ENCODE peak calls at places on chromosome 4, in eight cellular contexts. One of them, this sample, is unnamed.

GRCh38 chr4:80963051-80963450 is 67.5 kb upstream of the BMP3 start:
- DNase-seq in skeletal muscle cell: no peak
- DNase-seq in ACHN: peak; percentile 41
- DNase-seq in T-helper 9 cell: no peak
- DNase-seq in ureter: no peak
- DNase-seq in activated B cell treated with CpG ODN at 0.5 μM for 24 hours: no peak
- DNase-seq in AG20443: peak; percentile 9
- DNase-seq in HEK293T: no peak
- DNase-seq in this sample: no peak

GRCh38 chr4:6461301-6462165 is 10.9 kb downstream of the PPP2R2C start:
- DNase-seq in AG20443: no peak
- DNase-seq in skeletal muscle cell: no peak
- DNase-seq in activated B cell treated with CpG ODN at 0.5 μM for 24 hours: no peak
- DNase-seq in HEK293T: no peak
- DNase-seq in ACHN: peak; percentile 16
- DNase-seq in T-helper 9 cell: no peak
- DNase-seq in ureter: no peak
- DNase-seq in this sample: no peak

GRCh38 chr4:89509708-89510269 is 202.2 kb upstream of the GPRIN3 start:
- DNase-seq in skeletal muscle cell: peak; percentile 76
- DNase-seq in HEK293T: no peak
- DNase-seq in activated B cell treated with CpG ODN at 0.5 μM for 24 hours: no peak
- DNase-seq in ACHN: no peak
- DNase-seq in ureter: no peak
- DNase-seq in AG20443: peak; percentile 43
- DNase-seq in T-helper 9 cell: no peak
- DNase-seq in this sample: peak; percentile 6

GRCh38 chr4:7762376-7763040 is 177.2 kb downstream of the AFAP1 start:
- DNase-seq in skeletal muscle cell: no peak
- DNase-seq in ureter: no peak
- DNase-seq in activated B cell treated with CpG ODN at 0.5 μM for 24 hours: no peak
- DNase-seq in T-helper 9 cell: no peak
- DNase-seq in ACHN: no peak
- DNase-seq in HEK293T: no peak
- DNase-seq in AG20443: no peak
- DNase-seq in this sample: no peak

GRCh38 chr4:182918791-182919302 is 1.7 kb upstream of the DCTD start:
- DNase-seq in ACHN: no peak
- DNase-seq in T-helper 9 cell: no peak
- DNase-seq in skeletal muscle cell: no peak
- DNase-seq in ureter: no peak
- DNase-seq in AG20443: no peak
- DNase-seq in activated B cell treated with CpG ODN at 0.5 μM for 24 hours: no peak
- DNase-seq in HEK293T: no peak
- DNase-seq in this sample: no peak

GRCh38 chr4:150582881-150583286 is 933 bp downstream of the MAB21L2 start:
- DNase-seq in activated B cell treated with CpG ODN at 0.5 μM for 24 hours: no peak
- DNase-seq in T-helper 9 cell: no peak
- DNase-seq in skeletal muscle cell: no peak
- DNase-seq in HEK293T: no peak
- DNase-seq in ACHN: no peak
- DNase-seq in ureter: no peak
- DNase-seq in AG20443: no peak
- DNase-seq in this sample: no peak

GRCh38 chr4:28686618-28687017 is 1826.0 kb downstream of the STIM2 start:
- DNase-seq in AG20443: peak; percentile 14
- DNase-seq in ureter: no peak
- DNase-seq in skeletal muscle cell: no peak
- DNase-seq in T-helper 9 cell: no peak
- DNase-seq in activated B cell treated with CpG ODN at 0.5 μM for 24 hours: no peak
- DNase-seq in ACHN: peak; percentile 61
- DNase-seq in HEK293T: peak; percentile 39
- DNase-seq in this sample: peak; percentile 12

GRCh38 chr4:10929818-10930217 is 245.2 kb upstream of the CLNK start:
- DNase-seq in AG20443: no peak
- DNase-seq in ureter: no peak
- DNase-seq in T-helper 9 cell: no peak
- DNase-seq in HEK293T: no peak
- DNase-seq in ACHN: no peak
- DNase-seq in activated B cell treated with CpG ODN at 0.5 μM for 24 hours: no peak
- DNase-seq in skeletal muscle cell: no peak
- DNase-seq in this sample: no peak

GRCh38 chr4:169362607-169363006 is 91.9 kb upstream of the SH3RF1 start:
- DNase-seq in AG20443: no peak
- DNase-seq in ACHN: no peak
- DNase-seq in activated B cell treated with CpG ODN at 0.5 μM for 24 hours: no peak
- DNase-seq in ureter: no peak
- DNase-seq in HEK293T: no peak
- DNase-seq in skeletal muscle cell: no peak
- DNase-seq in T-helper 9 cell: no peak
- DNase-seq in this sample: peak; percentile 23

GRCh38 chr4:89829470-89830138 is 7.4 kb downstream of the SNCA start:
- DNase-seq in HEK293T: no peak
- DNase-seq in ureter: no peak
- DNase-seq in T-helper 9 cell: no peak
- DNase-seq in skeletal muscle cell: no peak
- DNase-seq in ACHN: no peak
- DNase-seq in AG20443: no peak
- DNase-seq in activated B cell treated with CpG ODN at 0.5 μM for 24 hours: no peak
- DNase-seq in this sample: peak; percentile 75

GRCh38 chr4:36046026-36046425 is 198.3 kb downstream of the ARAP2 start:
- DNase-seq in skeletal muscle cell: no peak
- DNase-seq in HEK293T: no peak
- DNase-seq in T-helper 9 cell: no peak
- DNase-seq in ACHN: no peak
- DNase-seq in AG20443: no peak
- DNase-seq in ureter: no peak
- DNase-seq in activated B cell treated with CpG ODN at 0.5 μM for 24 hours: no peak
- DNase-seq in this sample: no peak

GRCh38 chr4:108399610-108400265 is 220.6 kb upstream of the RPL34 start:
- DNase-seq in HEK293T: peak; percentile 41
- DNase-seq in T-helper 9 cell: no peak
- DNase-seq in skeletal muscle cell: no peak
- DNase-seq in ACHN: no peak
- DNase-seq in ureter: no peak
- DNase-seq in activated B cell treated with CpG ODN at 0.5 μM for 24 hours: no peak
- DNase-seq in AG20443: no peak
- DNase-seq in this sample: no peak

GRCh38 chr4:184649971-184650855 is 675 bp downstream of the PRIMPOL start:
- DNase-seq in skeletal muscle cell: no peak
- DNase-seq in ACHN: peak; percentile 39
- DNase-seq in ureter: no peak
- DNase-seq in AG20443: peak; percentile 38
- DNase-seq in activated B cell treated with CpG ODN at 0.5 μM for 24 hours: no peak
- DNase-seq in T-helper 9 cell: no peak
- DNase-seq in HEK293T: no peak
- DNase-seq in this sample: no peak

GRCh38 chr4:3829954-3830773 is 64.0 kb downstream of the ADRA2C start:
- DNase-seq in HEK293T: no peak
- DNase-seq in AG20443: no peak
- DNase-seq in activated B cell treated with CpG ODN at 0.5 μM for 24 hours: no peak
- DNase-seq in ureter: no peak
- DNase-seq in T-helper 9 cell: no peak
- DNase-seq in ACHN: no peak
- DNase-seq in skeletal muscle cell: no peak
- DNase-seq in this sample: no peak

GRCh38 chr4:130632731-130633604 is 1537.0 kb downstream of the C4orf33 start:
- DNase-seq in HEK293T: no peak
- DNase-seq in AG20443: no peak
- DNase-seq in activated B cell treated with CpG ODN at 0.5 μM for 24 hours: no peak
- DNase-seq in T-helper 9 cell: no peak
- DNase-seq in skeletal muscle cell: no peak
- DNase-seq in ureter: no peak
- DNase-seq in ACHN: no peak
- DNase-seq in this sample: no peak

GRCh38 chr4:109389367-109390118 is 44.1 kb upstream of the SEC24B start:
- DNase-seq in skeletal muscle cell: peak; percentile 22
- DNase-seq in activated B cell treated with CpG ODN at 0.5 μM for 24 hours: no peak
- DNase-seq in T-helper 9 cell: no peak
- DNase-seq in HEK293T: peak; percentile 30
- DNase-seq in ACHN: no peak
- DNase-seq in AG20443: peak; percentile 16
- DNase-seq in ureter: no peak
- DNase-seq in this sample: no peak

GRCh38 chr4:140866492-140867005 is 110.4 kb upstream of the TBC1D9 start:
- DNase-seq in HEK293T: no peak
- DNase-seq in ureter: no peak
- DNase-seq in ACHN: no peak
- DNase-seq in T-helper 9 cell: no peak
- DNase-seq in activated B cell treated with CpG ODN at 0.5 μM for 24 hours: no peak
- DNase-seq in AG20443: no peak
- DNase-seq in skeletal muscle cell: no peak
- DNase-seq in this sample: no peak

GRCh38 chr4:65825121-65825520 is 154.8 kb upstream of the EPHA5 start:
- DNase-seq in AG20443: no peak
- DNase-seq in activated B cell treated with CpG ODN at 0.5 μM for 24 hours: no peak
- DNase-seq in skeletal muscle cell: peak; percentile 46
- DNase-seq in T-helper 9 cell: no peak
- DNase-seq in HEK293T: no peak
- DNase-seq in ureter: no peak
- DNase-seq in ACHN: no peak
- DNase-seq in this sample: no peak

GRCh38 chr4:88177981-88178632 is 19.7 kb upstream of the ABCG2 start:
- DNase-seq in ACHN: peak; percentile 81
- DNase-seq in activated B cell treated with CpG ODN at 0.5 μM for 24 hours: no peak
- DNase-seq in T-helper 9 cell: no peak
- DNase-seq in ureter: no peak
- DNase-seq in HEK293T: no peak
- DNase-seq in AG20443: peak; percentile 55
- DNase-seq in skeletal muscle cell: peak; percentile 35
- DNase-seq in this sample: peak; percentile 74

GRCh38 chr4:33067221-33067620 is 2347.1 kb downstream of the PCDH7 start:
- DNase-seq in skeletal muscle cell: no peak
- DNase-seq in ACHN: no peak
- DNase-seq in activated B cell treated with CpG ODN at 0.5 μM for 24 hours: no peak
- DNase-seq in HEK293T: no peak
- DNase-seq in AG20443: no peak
- DNase-seq in T-helper 9 cell: no peak
- DNase-seq in ureter: no peak
- DNase-seq in this sample: no peak

GRCh38 chr4:39825741-39826231 is 127.8 kb downstream of the UBE2K start:
- DNase-seq in HEK293T: no peak
- DNase-seq in skeletal muscle cell: peak; percentile 14
- DNase-seq in AG20443: no peak
- DNase-seq in ACHN: peak; percentile 51
- DNase-seq in T-helper 9 cell: no peak
- DNase-seq in activated B cell treated with CpG ODN at 0.5 μM for 24 hours: no peak
- DNase-seq in ureter: no peak
- DNase-seq in this sample: no peak

GRCh38 chr4:140151700-140152014 is 2.3 kb downstream of the MAML3 start:
- DNase-seq in ACHN: peak; percentile 70
- DNase-seq in skeletal muscle cell: no peak
- DNase-seq in activated B cell treated with CpG ODN at 0.5 μM for 24 hours: no peak
- DNase-seq in ureter: peak; percentile 91
- DNase-seq in AG20443: no peak
- DNase-seq in T-helper 9 cell: peak; percentile 40
- DNase-seq in HEK293T: peak; percentile 76
- DNase-seq in this sample: peak; percentile 95

GRCh38 chr4:75598390-75598789 is 31.9 kb downstream of the CDKL2 start:
- DNase-seq in AG20443: peak; percentile 11
- DNase-seq in ACHN: peak; percentile 24
- DNase-seq in HEK293T: no peak
- DNase-seq in activated B cell treated with CpG ODN at 0.5 μM for 24 hours: no peak
- DNase-seq in ureter: no peak
- DNase-seq in skeletal muscle cell: peak; percentile 10
- DNase-seq in T-helper 9 cell: no peak
- DNase-seq in this sample: no peak

GRCh38 chr4:109296545-109296944 is 5.9 kb downstream of the COL25A1 start:
- DNase-seq in ACHN: no peak
- DNase-seq in ureter: no peak
- DNase-seq in AG20443: no peak
- DNase-seq in T-helper 9 cell: no peak
- DNase-seq in activated B cell treated with CpG ODN at 0.5 μM for 24 hours: no peak
- DNase-seq in skeletal muscle cell: no peak
- DNase-seq in HEK293T: no peak
- DNase-seq in this sample: no peak

GRCh38 chr4:24588216-24588954 is 4.0 kb upstream of the DHX15 start:
- DNase-seq in ureter: no peak
- DNase-seq in ACHN: no peak
- DNase-seq in AG20443: no peak
- DNase-seq in T-helper 9 cell: no peak
- DNase-seq in HEK293T: no peak
- DNase-seq in activated B cell treated with CpG ODN at 0.5 μM for 24 hours: no peak
- DNase-seq in skeletal muscle cell: no peak
- DNase-seq in this sample: no peak

GRCh38 chr4:168325591-168325990 is 7.0 kb upstream of the DDX60 start:
- DNase-seq in AG20443: no peak
- DNase-seq in T-helper 9 cell: no peak
- DNase-seq in activated B cell treated with CpG ODN at 0.5 μM for 24 hours: no peak
- DNase-seq in HEK293T: no peak
- DNase-seq in skeletal muscle cell: no peak
- DNase-seq in ureter: no peak
- DNase-seq in ACHN: no peak
- DNase-seq in this sample: no peak

GRCh38 chr4:84971319-84971932 is 4.9 kb upstream of the WDFY3 start:
- DNase-seq in T-helper 9 cell: no peak
- DNase-seq in HEK293T: peak; percentile 36
- DNase-seq in ACHN: peak; percentile 58
- DNase-seq in skeletal muscle cell: no peak
- DNase-seq in activated B cell treated with CpG ODN at 0.5 μM for 24 hours: no peak
- DNase-seq in ureter: no peak
- DNase-seq in AG20443: peak; percentile 52
- DNase-seq in this sample: peak; percentile 90

GRCh38 chr4:25299476-25300203 is 12.9 kb upstream of the ZCCHC4 start:
- DNase-seq in skeletal muscle cell: no peak
- DNase-seq in ureter: peak; percentile 55
- DNase-seq in AG20443: no peak
- DNase-seq in ACHN: no peak
- DNase-seq in activated B cell treated with CpG ODN at 0.5 μM for 24 hours: no peak
- DNase-seq in T-helper 9 cell: no peak
- DNase-seq in HEK293T: no peak
- DNase-seq in this sample: no peak

GRCh38 chr4:5865896-5866599 is 26.8 kb downstream of the CRMP1 start:
- DNase-seq in AG20443: no peak
- DNase-seq in HEK293T: no peak
- DNase-seq in T-helper 9 cell: no peak
- DNase-seq in ACHN: no peak
- DNase-seq in ureter: no peak
- DNase-seq in skeletal muscle cell: no peak
- DNase-seq in activated B cell treated with CpG ODN at 0.5 μM for 24 hours: no peak
- DNase-seq in this sample: peak; percentile 75

GRCh38 chr4:125666635-125667034 is 351.9 kb downstream of the FAT4 start:
- DNase-seq in skeletal muscle cell: no peak
- DNase-seq in HEK293T: no peak
- DNase-seq in T-helper 9 cell: no peak
- DNase-seq in AG20443: no peak
- DNase-seq in ureter: no peak
- DNase-seq in ACHN: no peak
- DNase-seq in activated B cell treated with CpG ODN at 0.5 μM for 24 hours: no peak
- DNase-seq in this sample: no peak

GRCh38 chr4:10013722-10014121 is 7.6 kb downstream of the SLC2A9 start:
- DNase-seq in skeletal muscle cell: no peak
- DNase-seq in activated B cell treated with CpG ODN at 0.5 μM for 24 hours: no peak
- DNase-seq in AG20443: peak; percentile 52
- DNase-seq in ACHN: peak; percentile 39
- DNase-seq in HEK293T: peak; percentile 62
- DNase-seq in T-helper 9 cell: no peak
- DNase-seq in ureter: no peak
- DNase-seq in this sample: peak; percentile 57

GRCh38 chr4:142817442-142817841 is 28.7 kb downstream of the INPP4B start:
- DNase-seq in ACHN: peak; percentile 62
- DNase-seq in activated B cell treated with CpG ODN at 0.5 μM for 24 hours: no peak
- DNase-seq in T-helper 9 cell: no peak
- DNase-seq in ureter: no peak
- DNase-seq in AG20443: peak; percentile 76
- DNase-seq in HEK293T: no peak
- DNase-seq in skeletal muscle cell: peak; percentile 93
- DNase-seq in this sample: peak; percentile 77